ENCODE peak calls at places on chromosomes 6 and 20, in six cellular contexts. H, T, E, U, D and V are unnamed samples.
A peak's percentile ranks its signal among the peaks of the same experiment; 100 is the strongest.

GRCh38 chr6:155959898-155960297 is 504.3 kb upstream of the NOX3 start:
- DNase-seq in D (peak; percentile 48), T (no peak), H (no peak), E (no peak), U (no peak), V (no peak)

GRCh38 chr20:51760905-51761544 is 7.2 kb downstream of the ATP9A start:
- DNase-seq in D (peak; percentile 100), E (peak; percentile 83), T (no peak), U (no peak), H (peak; percentile 79), V (no peak)

GRCh38 chr20:55882922-55883321 is 122.4 kb downstream of the CBLN4 start:
- DNase-seq in T (no peak), U (no peak), H (no peak), E (no peak), D (no peak), V (no peak)

GRCh38 chr6:15811107-15811506 is 148.3 kb upstream of the DTNBP1 start:
- DNase-seq in D (no peak), U (no peak), E (no peak), T (no peak), H (no peak), V (no peak)

GRCh38 chr6:131231103-131231502 is 95.8 kb downstream of the AKAP7 start:
- DNase-seq in E (no peak), H (no peak), U (no peak), T (no peak), D (no peak), V (no peak)

GRCh38 chr6:138145402-138145801 is 16.3 kb upstream of the ARFGEF3 start:
- DNase-seq in U (peak; percentile 11), E (no peak), D (no peak), H (no peak), T (no peak), V (no peak)

GRCh38 chr6:22399693-22400092 is 102.9 kb upstream of the PRL start:
- DNase-seq in U (no peak), D (no peak), T (no peak), E (peak; percentile 6), H (peak; percentile 8), V (no peak)

GRCh38 chr6:65671922-65672321 is 35.1 kb downstream of the EYS start:
- DNase-seq in H (peak; percentile 4), D (peak; percentile 2), U (no peak), E (no peak), T (no peak), V (no peak)

GRCh38 chr6:161152527-161152862 is 121.4 kb downstream of the AGPAT4 start:
- DNase-seq in E (no peak), T (no peak), D (no peak), H (no peak), U (no peak), V (no peak)

GRCh38 chr6:3314621-3315020 is 55.9 kb downstream of the PSMG4 start:
- DNase-seq in D (no peak), E (no peak), H (no peak), T (no peak), U (no peak), V (no peak)

GRCh38 chr6:39344821-39345280 is 22.3 kb upstream of the KCNK16 start:
- DNase-seq in T (no peak), H (no peak), D (no peak), U (no peak), E (no peak), V (no peak)

GRCh38 chr20:46040902-46041535 is 12.0 kb downstream of the SLC12A5 start:
- DNase-seq in E (peak; percentile 43), T (peak; percentile 79), D (peak; percentile 47), U (no peak), H (peak; percentile 24), V (peak; percentile 70)

GRCh38 chr6:31727717-31728671 is 1.1 kb downstream of the DDAH2 start:
- DNase-seq in H (no peak), D (no peak), U (peak; percentile 43), T (no peak), E (no peak), V (no peak)

GRCh38 chr20:23187759-23188158 is 101.6 kb upstream of the CD93 start:
- DNase-seq in E (no peak), H (peak; percentile 19), U (no peak), T (no peak), D (no peak), V (no peak)

GRCh38 chr20:59735917-59736316 is 131.6 kb downstream of the PHACTR3 start:
- DNase-seq in E (no peak), H (no peak), D (no peak), U (no peak), T (no peak), V (peak; percentile 38)

GRCh38 chr20:63502671-63503172 is 3.8 kb upstream of the EEF1A2 start:
- DNase-seq in E (no peak), T (no peak), H (no peak), U (no peak), D (no peak), V (no peak)

GRCh38 chr20:49775229-49775693 is 37.4 kb upstream of the SLC9A8 start:
- DNase-seq in E (peak; percentile 98), T (peak; percentile 52), U (no peak), H (peak; percentile 90), D (peak; percentile 96), V (peak; percentile 62)

GRCh38 chr6:71906813-71907212 is 20.5 kb downstream of the RIMS1 start:
- DNase-seq in T (no peak), D (no peak), H (no peak), E (no peak), U (no peak), V (no peak)

GRCh38 chr6:47130086-47130485 is 88.0 kb upstream of the ADGRF1 start:
- DNase-seq in H (no peak), T (no peak), U (no peak), D (no peak), E (no peak), V (no peak)

GRCh38 chr6:12761376-12762115 is 45.0 kb downstream of the PHACTR1 start:
- DNase-seq in T (no peak), U (no peak), H (peak; percentile 4), E (no peak), D (no peak), V (peak; percentile 28)

GRCh38 chr20:33441142-33441955 is 2.2 kb downstream of the SNTA1 start:
- DNase-seq in D (peak; percentile 71), H (no peak), E (no peak), T (peak; percentile 40), U (no peak), V (no peak)

GRCh38 chr20:36736451-36737182 is 9.3 kb downstream of the NDRG3 start:
- DNase-seq in U (no peak), T (no peak), D (no peak), H (no peak), E (no peak), V (peak; percentile 14)

GRCh38 chr6:44738652-44739141 is 351.2 kb downstream of the CDC5L start:
- DNase-seq in T (no peak), D (no peak), E (no peak), H (peak; percentile 10), U (peak; percentile 68), V (peak; percentile 60)

GRCh38 chr6:132734694-132735236 is 20.9 kb upstream of the VNN1 start:
- DNase-seq in U (no peak), T (no peak), D (peak; percentile 78), H (peak; percentile 57), E (no peak), V (peak; percentile 76)

GRCh38 chr6:91453479-91453878 is 866.6 kb upstream of the MAP3K7 start:
- DNase-seq in D (no peak), E (no peak), T (no peak), H (no peak), U (no peak), V (no peak)

GRCh38 chr6:132072271-132072670 is 121.1 kb upstream of the CCN2 start:
- DNase-seq in H (no peak), U (no peak), E (peak; percentile 96), T (no peak), D (no peak), V (no peak)

GRCh38 chr20:63240004-63240403 is 4.3 kb downstream of the BIRC7 start:
- DNase-seq in U (no peak), H (no peak), D (no peak), T (no peak), E (no peak), V (no peak)

GRCh38 chr6:14748679-14749078 is 497.2 kb upstream of the JARID2 start:
- DNase-seq in H (no peak), T (no peak), E (no peak), D (no peak), U (no peak), V (no peak)

DNA sequence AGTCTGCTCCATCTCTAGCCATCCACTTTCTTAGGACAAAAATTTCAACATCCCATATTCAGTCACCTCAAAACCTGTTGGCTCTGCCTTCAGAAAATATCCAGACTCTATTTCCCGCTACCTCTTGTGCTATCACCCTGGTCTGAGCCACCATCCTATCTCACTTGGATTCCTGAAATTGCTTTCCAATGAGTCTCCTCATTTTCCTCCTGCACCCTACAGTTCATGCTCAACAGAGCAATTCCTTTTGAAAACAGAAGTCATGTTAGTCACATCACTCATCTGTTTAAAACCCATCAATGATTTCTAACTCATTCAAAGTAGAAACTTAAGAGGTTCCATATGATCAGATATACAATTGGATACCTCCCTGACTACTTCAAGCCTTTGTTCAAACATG is 229.9 kb downstream of the ADGRG6 start:
- DNase-seq in E (no peak), D (no peak), T (no peak), U (no peak), H (no peak), V (no peak)
- TF ChIP-seq MYC in E (no peak), D (no peak), T (no peak), U (no peak), H (no peak), V (no peak)

DNA sequence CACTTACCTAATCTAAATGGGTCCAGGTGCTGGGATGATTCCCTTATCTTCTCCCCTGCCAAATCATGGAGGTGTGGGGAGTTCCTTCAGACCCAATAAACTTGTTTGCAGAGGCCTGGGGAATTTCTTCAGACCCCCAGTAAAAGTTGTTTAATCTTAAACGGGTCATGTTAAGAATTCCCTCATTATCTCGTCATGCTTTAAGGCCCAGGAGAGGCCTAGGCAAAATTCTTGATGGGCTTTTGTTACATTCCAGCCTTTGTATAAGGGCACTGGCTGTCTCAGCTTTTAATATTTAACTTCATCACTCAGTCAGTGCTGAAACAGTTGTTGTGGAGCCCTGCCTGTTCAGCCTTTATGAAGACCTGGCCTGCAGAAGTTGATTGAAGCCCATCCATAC is 11.0 kb upstream of the SLC35B3 start:
- DNase-seq in U (no peak), T (no peak), E (no peak), D (no peak), H (no peak), V (no peak)
- TF ChIP-seq MYC in U (no peak), T (no peak), E (no peak), D (no peak), H (no peak), V (no peak)

GRCh38 chr6:27684264-27685211 is 211.6 kb upstream of the ZNF184 start:
- DNase-seq in T (peak; percentile 66), H (peak; percentile 93), U (peak; percentile 75), D (peak; percentile 89), E (peak; percentile 49), V (peak; percentile 93)

GRCh38 chr6:27688014-27688586 is 215.2 kb upstream of the ZNF184 start:
- DNase-seq in U (peak; percentile 91), H (peak; percentile 94), E (peak; percentile 84), D (peak; percentile 93), T (peak; percentile 78), V (peak; percentile 94)

GRCh38 chr6:27685278-27685677 is 212.4 kb upstream of the ZNF184 start:
- DNase-seq in H (no peak), E (no peak), U (no peak), T (no peak), D (no peak), V (no peak)

GRCh38 chr6:27687154-27688013 is 214.5 kb upstream of the ZNF184 start:
- DNase-seq in U (peak; percentile 67), H (peak; percentile 89), T (peak; percentile 81), E (peak; percentile 75), D (peak; percentile 79), V (peak; percentile 95)
- TF ChIP-seq MYC in U (no peak), H (no peak), T (no peak), E (no peak), D (no peak), V (peak; percentile 46)

GRCh38 chr20:44092551-44093248 is 94.3 kb downstream of the JPH2 start:
- DNase-seq in H (peak; percentile 60), U (no peak), E (peak; percentile 45), T (no peak), D (peak; percentile 27), V (peak; percentile 73)
- TF ChIP-seq MYC in H (no peak), U (no peak), E (no peak), T (no peak), D (no peak), V (no peak)